ENCODE peak calls at places on chromosomes 4 and X, in eight cellular contexts. N is posterior cingulate gyrus; I is HTR-8/SVneo; F is HFFc6; P is occipital lobe; C is AG08395; W is activated CD4-positive, alpha-beta T cell treated with anti-CD3 and anti-CD28 coated beads, Interleukin-2, amount 10 ng/mL, durations not matched to agents 7 days and 5 days; B is Daoy. K is an unnamed sample.

GRCh38 chrX:69028006-69028760 is 137.1 kb downstream of the PJA1 start:
- DNase-seq in N (no peak), I (no peak), F (no peak), P (no peak), C (no peak), W (no peak), B (no peak), K (no peak)

GRCh38 chr4:188971125-188971524 is 831.9 kb downstream of the TRIML1 start:
- DNase-seq in N (no peak), I (peak; percentile 22), F (peak; percentile 36), P (no peak), C (peak; percentile 17), W (no peak), B (peak; percentile 4), K (peak; percentile 23)

GRCh38 chr4:61200991-61201526 is 933 bp downstream of the ADGRL3 start:
- DNase-seq in N (peak; percentile 82), I (peak; percentile 1), F (no peak), P (peak; percentile 45), C (peak; percentile 11), W (no peak), B (peak; percentile 12), K (peak; percentile 65)

GRCh38 chr4:47373174-47373573 is 90.3 kb downstream of the COMMD8 start:
- DNase-seq in N (no peak), I (no peak), F (no peak), P (no peak), C (no peak), W (no peak), B (no peak), K (no peak)

GRCh38 chrX:17535229-17535628 is 160.2 kb downstream of the NHS start:
- DNase-seq in N (no peak), I (peak; percentile 15), F (no peak), P (no peak), C (peak; percentile 29), W (peak; percentile 33), B (peak; percentile 32), K (peak; percentile 3)

GRCh38 chrX:65667503-65668355 is at the start of gene MSN:
- DNase-seq in N (peak; percentile 76), I (no peak), F (peak; percentile 39), P (peak; percentile 2), C (peak; percentile 65), W (peak; percentile 71), B (peak; percentile 81), K (peak; percentile 65)

GRCh38 chr4:73205482-73205881 is 53.1 kb downstream of the ANKRD17 start:
- DNase-seq in N (no peak), I (no peak), F (no peak), P (no peak), C (no peak), W (no peak), B (no peak), K (no peak)

GRCh38 chrX:66677430-66677829 is 38.6 kb upstream of the EDA2R start:
- DNase-seq in N (no peak), I (no peak), F (peak; percentile 0), P (no peak), C (no peak), W (no peak), B (no peak), K (no peak)

GRCh38 chrX:47958943-47959342 is 44.8 kb downstream of the ZNF182 start:
- DNase-seq in N (no peak), I (peak; percentile 4), F (no peak), P (no peak), C (no peak), W (peak; percentile 19), B (no peak), K (no peak)

GRCh38 chrX:40474205-40474626 is 106.6 kb upstream of the ATP6AP2 start:
- DNase-seq in N (no peak), I (peak; percentile 10), F (no peak), P (no peak), C (no peak), W (no peak), B (peak; percentile 42), K (no peak)

GRCh38 chr4:86096373-86096772 is 263.5 kb downstream of the MAPK10 start:
- DNase-seq in N (no peak), I (no peak), F (no peak), P (no peak), C (no peak), W (no peak), B (no peak), K (no peak)

GRCh38 chr4:153684182-153685073 is at the start of gene TLR2:
- DNase-seq in N (peak; percentile 84), I (peak; percentile 10), F (no peak), P (no peak), C (peak; percentile 19), W (peak; percentile 63), B (no peak), K (peak; percentile 27)

GRCh38 chrX:45794995-45795337 is 594.3 kb upstream of the DIPK2B start:
- DNase-seq in N (no peak), I (no peak), F (no peak), P (no peak), C (no peak), W (no peak), B (no peak), K (no peak)

GRCh38 chr4:87451537-87451936 is 29.2 kb downstream of the NUDT9 start:
- DNase-seq in N (no peak), I (no peak), F (no peak), P (no peak), C (no peak), W (no peak), B (no peak), K (no peak)

GRCh38 chrX:77003956-77004355 is 443.2 kb upstream of the FGF16 start:
- DNase-seq in N (no peak), I (no peak), F (no peak), P (no peak), C (no peak), W (peak; percentile 22), B (no peak), K (no peak)

GRCh38 chr4:19924761-19925160 is 326.9 kb upstream of the SLIT2 start:
- DNase-seq in N (no peak), I (no peak), F (no peak), P (no peak), C (no peak), W (no peak), B (peak; percentile 19), K (no peak)

GRCh38 chr4:151744614-151745013 is 16.2 kb downstream of the GATB start:
- DNase-seq in N (no peak), I (peak; percentile 78), F (peak; percentile 89), P (no peak), C (peak; percentile 89), W (no peak), B (peak; percentile 88), K (no peak)

GRCh38 chr4:6687947-6688878 is 5.5 kb upstream of the S100P start:
- DNase-seq in N (no peak), I (no peak), F (no peak), P (no peak), C (no peak), W (no peak), B (no peak), K (no peak)

GRCh38 chr4:112735474-112735951 is 98.6 kb downstream of the LARP7 start:
- DNase-seq in N (no peak), I (no peak), F (no peak), P (no peak), C (no peak), W (no peak), B (no peak), K (no peak)

GRCh38 chr4:184384810-184385557 is 89.4 kb downstream of the IRF2 start:
- DNase-seq in N (no peak), I (no peak), F (no peak), P (no peak), C (no peak), W (no peak), B (no peak), K (no peak)

GRCh38 chr4:15303052-15303641 is 124.7 kb upstream of the C1QTNF7 start:
- DNase-seq in N (no peak), I (peak; percentile 9), F (peak; percentile 90), P (no peak), C (peak; percentile 85), W (no peak), B (peak; percentile 21), K (no peak)

GRCh38 chrX:129824620-129825019 is 19.1 kb downstream of the ZDHHC9 start:
- DNase-seq in N (no peak), I (no peak), F (no peak), P (no peak), C (no peak), W (no peak), B (no peak), K (no peak)

GRCh38 chr4:40924096-40924792 is 174.5 kb downstream of the NSUN7 start:
- DNase-seq in N (peak; percentile 91), I (peak; percentile 62), F (peak; percentile 55), P (no peak), C (peak; percentile 85), W (peak; percentile 69), B (peak; percentile 63), K (peak; percentile 49)